ENCODE peak calls at places on chromosomes 13 and 19, in eight cellular contexts. Q is AG08396; L is IMR-90; F is non-pigmented ciliary epithelial cell; T is activated naive CD4-positive, alpha-beta T cell; Z is stimulated activated CD4-positive, alpha-beta T cell treated with anti-CD3 and anti-CD28 coated beads, Interleukin-15, amount 100 ng/mL, for 1 hour; I is dorsolateral prefrontal cortex; C is Kasumi-1. K is an unnamed sample.

GRCh38 chr13:80029170-80029569 is 311.8 kb downstream of the SPRY2 start:
- DNase-seq in Z (no peak), L (no peak), Q (no peak), T (no peak), C (no peak), F (no peak), I (no peak), K (no peak)

GRCh38 chr19:51166846-51167490 is 24.9 kb downstream of the SIGLEC7 start:
- DNase-seq in F (no peak), Q (no peak), T (no peak), Z (no peak), L (no peak), C (peak), I (no peak), K (no peak)

GRCh38 chr19:35171730-35172129 is 17.2 kb downstream of the FXYD5 start:
- DNase-seq in Q (no peak), F (no peak), C (peak), L (no peak), I (no peak), T (no peak), Z (no peak), K (no peak)

GRCh38 chr13:44045179-44045562 is 165.5 kb downstream of the LACC1 start:
- DNase-seq in F (no peak), Q (no peak), T (no peak), I (no peak), C (no peak), L (no peak), Z (no peak), K (no peak)

GRCh38 chr13:44934724-44935123 is 54.5 kb downstream of the NUFIP1 start:
- DNase-seq in T (no peak), Z (no peak), C (no peak), I (no peak), L (peak), Q (peak), F (no peak), K (no peak)

GRCh38 chr13:29484796-29485195 is 110.7 kb downstream of the SLC7A1 start:
- DNase-seq in Z (no peak), T (no peak), L (no peak), I (no peak), C (no peak), Q (no peak), F (no peak), K (no peak)

GRCh38 chr19:37951816-37952210 is 44.8 kb downstream of the SIPA1L3 start:
- DNase-seq in Z (no peak), I (no peak), T (no peak), Q (no peak), L (no peak), F (no peak), C (no peak), K (no peak)

GRCh38 chr19:8240274-8241229 is 31.4 kb downstream of the CERS4 start:
- DNase-seq in F (peak), L (peak), Z (no peak), Q (peak), I (peak), C (peak), T (no peak), K (peak)

GRCh38 chr19:7657047-7657779 is 11.6 kb upstream of the RETN start:
- DNase-seq in L (no peak), I (no peak), Q (no peak), T (no peak), Z (no peak), F (no peak), C (peak), K (no peak)

GRCh38 chr13:98147521-98147920 is 4.6 kb downstream of the FARP1 start:
- DNase-seq in T (no peak), I (no peak), Z (no peak), Q (no peak), L (no peak), F (no peak), C (no peak), K (no peak)

GRCh38 chr13:30404207-30404606 is 18.1 kb upstream of the UBE2L5 start:
- DNase-seq in F (no peak), Z (no peak), C (no peak), L (no peak), T (no peak), I (no peak), Q (no peak), K (no peak)

GRCh38 chr19:58474291-58474996 is 1.7 kb upstream of the ZNF446 start:
- DNase-seq in Z (no peak), Q (peak), T (no peak), F (peak), C (no peak), L (peak), I (no peak), K (no peak)

GRCh38 chr13:47033216-47033615 is 136.4 kb upstream of the HTR2A start:
- DNase-seq in I (no peak), L (peak), T (no peak), Z (no peak), C (no peak), F (peak), Q (peak), K (no peak)

GRCh38 chr13:25213716-25214115 is 41.6 kb upstream of the AMER2 start:
- DNase-seq in C (no peak), F (no peak), L (no peak), Z (no peak), Q (peak), I (no peak), T (no peak), K (peak)

GRCh38 chr13:98959775-98960325 is 18.0 kb downstream of the DOCK9 start:
- DNase-seq in F (no peak), C (no peak), T (no peak), Q (no peak), L (no peak), Z (no peak), I (no peak), K (no peak)

GRCh38 chr19:2799273-2800020 is 14.1 kb downstream of the THOP1 start:
- DNase-seq in Z (no peak), Q (no peak), T (no peak), L (no peak), I (no peak), F (no peak), C (no peak), K (no peak)

GRCh38 chr13:110580800-110581199 is 19.3 kb upstream of the RAB20 start:
- DNase-seq in F (no peak), Q (no peak), T (no peak), Z (no peak), L (peak), I (no peak), C (peak), K (no peak)